ENCODE peak calls at places on chromosomes 7 and 10, in four cellular contexts. B is RPMI8226; U is effector CD8-positive, alpha-beta T cell; P is GM10248. N is an unnamed sample.

GRCh38 chr10:110358869-110359629 is 54.3 kb upstream of the SMNDC1 start:
- DNase-seq in U (no peak), B (peak), P (no peak), N (no peak)

GRCh38 chr7:99120916-99121315 is 23.0 kb downstream of the SMURF1 start:
- DNase-seq in P (no peak), B (no peak), U (no peak), N (no peak)

GRCh38 chr7:135233570-135233969 is at the start of gene STRA8:
- DNase-seq in B (no peak), P (no peak), U (no peak), N (no peak)

GRCh38 chr10:28769147-28769604 is 91.9 kb downstream of the BAMBI start:
- DNase-seq in U (no peak), P (no peak), B (peak), N (no peak)

GRCh38 chr10:91621483-91622113 is 11.3 kb downstream of the PPP1R3C start:
- DNase-seq in P (no peak), B (no peak), U (no peak), N (no peak)

GRCh38 chr10:14772399-14772798 is 2.3 kb downstream of the FAM107B start:
- DNase-seq in U (no peak), B (no peak), P (no peak), N (no peak)

GRCh38 chr10:4770766-4771553 is 55.0 kb upstream of the AKR1E2 start:
- DNase-seq in U (no peak), P (no peak), B (no peak), N (no peak)

GRCh38 chr10:89600041-89600440 is 45.0 kb downstream of the PANK1 start:
- DNase-seq in B (no peak), P (no peak), U (no peak), N (no peak)

GRCh38 chr7:153446490-153446889 is 605.7 kb upstream of the DPP6 start:
- DNase-seq in P (no peak), B (peak), U (no peak), N (no peak)

GRCh38 chr7:74231232-74231590 is 21.4 kb downstream of the LAT2 start:
- DNase-seq in B (no peak), P (peak), U (no peak), N (no peak)

GRCh38 chr10:107576746-107577145 is 412.2 kb upstream of the SORCS1 start:
- DNase-seq in U (no peak), P (no peak), B (no peak), N (no peak)

GRCh38 chr7:107090452-107090851 is 45.9 kb downstream of the PRKAR2B start:
- DNase-seq in B (peak), P (no peak), U (no peak), N (no peak)

GRCh38 chr10:33695536-33695935 is 361.1 kb upstream of the NRP1 start:
- DNase-seq in P (no peak), U (no peak), B (no peak), N (no peak)

GRCh38 chr10:78589687-78590086 is 479.1 kb upstream of the ZMIZ1 start:
- DNase-seq in B (no peak), P (no peak), U (no peak), N (no peak)

GRCh38 chr7:16801111-16801542 is 3.7 kb downstream of the AGR2 start:
- DNase-seq in B (peak), U (no peak), P (peak), N (no peak)

GRCh38 chr10:287814-288213 is 152.6 kb downstream of the ZMYND11 start:
- DNase-seq in B (no peak), U (no peak), P (no peak), N (no peak)

GRCh38 chr7:55071411-55072188 is 52.8 kb downstream of the EGFR start:
- DNase-seq in U (no peak), B (no peak), P (no peak), N (no peak)

GRCh38 chr7:46933596-46933995 is 648.3 kb downstream of the TNS3 start:
- DNase-seq in P (no peak), U (no peak), B (no peak), N (no peak)

GRCh38 chr7:80721880-80722595 is 83.6 kb downstream of the CD36 start:
- DNase-seq in U (no peak), B (no peak), P (no peak), N (no peak)

GRCh38 chr7:120207037-120207436 is 65.9 kb upstream of the KCND2 start:
- DNase-seq in P (no peak), U (no peak), B (no peak), N (no peak)

GRCh38 chr10:29555746-29556481 is 78.9 kb downstream of the SVIL start:
- DNase-seq in U (no peak), P (no peak), B (no peak), N (no peak)

GRCh38 chr7:55065511-55066229 is 46.9 kb downstream of the EGFR start:
- DNase-seq in P (no peak), U (no peak), B (no peak), N (no peak)

GRCh38 chr7:99489235-99489634 is 10.8 kb downstream of the ZNF394 start:
- DNase-seq in B (peak), U (no peak), P (no peak), N (no peak)

N was measured in thoracic aorta.